ENCODE peak calls at places on chromosomes 6 and 20, in six cellular contexts. C is EL, J is left ventricle myocardium superior, T is dorsolateral prefrontal cortex, U is GM06990, R is GM12892. D is an unnamed sample.

GRCh38 chr6:1736346-1737105 is 126.8 kb downstream of the FOXC1 start:
- DNase-seq in R (no peak), U (no peak), T (no peak), C (no peak), J (no peak), D (no peak)

GRCh38 chr6:79048611-79049010 is 29.4 kb downstream of the PHIP start:
- DNase-seq in T (no peak), U (no peak), C (peak; percentile 32), R (no peak), J (no peak), D (no peak)

GRCh38 chr20:41004561-41005360 is 23.9 kb upstream of the TOP1 start:
- DNase-seq in T (no peak), J (no peak), C (peak; percentile 20), U (no peak), R (no peak), D (no peak)

GRCh38 chr20:23766531-23766930 is 15.8 kb upstream of the CST1 start:
- DNase-seq in T (no peak), C (no peak), J (no peak), U (no peak), R (no peak), D (no peak)

GRCh38 chr6:17714879-17715860 is 8.4 kb upstream of the NUP153 start:
- DNase-seq in R (no peak), T (no peak), U (peak; percentile 13), J (no peak), C (peak; percentile 97), D (no peak)

GRCh38 chr6:161029195-161029809 is 37.7 kb downstream of the MAP3K4 start:
- DNase-seq in U (peak; percentile 73), T (no peak), C (peak; percentile 83), R (peak; percentile 19), J (no peak), D (no peak)

GRCh38 chr20:18056174-18057105 is 1.3 kb downstream of the OVOL2 start:
- DNase-seq in R (no peak), C (no peak), J (no peak), U (peak; percentile 18), T (no peak), D (no peak)

GRCh38 chr20:48076247-48076646 is 291.0 kb upstream of the SULF2 start:
- DNase-seq in R (no peak), U (no peak), J (no peak), C (no peak), T (no peak), D (no peak)

GRCh38 chr20:50387996-50388332 is 122.2 kb upstream of the PTPN1 start:
- DNase-seq in R (no peak), C (no peak), U (no peak), T (no peak), J (peak; percentile 17), D (no peak)

GRCh38 chr20:3209023-3209945 is at the start of gene ITPA:
- DNase-seq in U (peak; percentile 69), R (peak; percentile 79), C (peak; percentile 53), T (peak; percentile 76), J (peak; percentile 62), D (no peak)

GRCh38 chr6:144406796-144407195 is 121.7 kb downstream of the UTRN start:
- DNase-seq in R (no peak), U (no peak), C (no peak), J (no peak), T (no peak), D (no peak)